ENCODE peak calls at places on chromosomes 3 and 15, in five cellular contexts. One of them, this sample, is unnamed.

GRCh38 chr15:39301589-39301999 is 279.3 kb upstream of the THBS1 start:
- DNase-seq in neuronal stem cell: no peak
- DNase-seq in trophoblast cell: no peak
- DNase-seq in H1: no peak
- DNase-seq in IMR-90: peak; percentile 77
- DNase-seq in this sample: peak; percentile 71

GRCh38 chr3:9500108-9501050 is 53.2 kb downstream of the LHFPL4 start:
- DNase-seq in H1: peak; percentile 63
- DNase-seq in trophoblast cell: peak; percentile 37
- DNase-seq in neuronal stem cell: peak; percentile 79
- DNase-seq in IMR-90: peak; percentile 54
- DNase-seq in this sample: peak; percentile 71

GRCh38 chr15:94125131-94125530 is 106.2 kb upstream of the MCTP2 start:
- DNase-seq in H1: no peak
- DNase-seq in IMR-90: peak; percentile 39
- DNase-seq in trophoblast cell: no peak
- DNase-seq in neuronal stem cell: no peak
- DNase-seq in this sample: no peak

GRCh38 chr3:55571913-55572312 is 84.8 kb upstream of the WNT5A start:
- DNase-seq in H1: peak; percentile 88
- DNase-seq in IMR-90: no peak
- DNase-seq in neuronal stem cell: peak; percentile 52
- DNase-seq in trophoblast cell: peak; percentile 93
- DNase-seq in this sample: peak; percentile 57

GRCh38 chr3:155807823-155808222 is 1.7 kb upstream of the C3orf33 start:
- DNase-seq in H1: no peak
- DNase-seq in trophoblast cell: no peak
- DNase-seq in neuronal stem cell: no peak
- DNase-seq in IMR-90: peak; percentile 11
- DNase-seq in this sample: no peak

GRCh38 chr3:27253831-27254230 is 115.4 kb downstream of the NEK10 start:
- DNase-seq in neuronal stem cell: peak; percentile 12
- DNase-seq in IMR-90: peak; percentile 21
- DNase-seq in H1: peak; percentile 17
- DNase-seq in trophoblast cell: no peak
- DNase-seq in this sample: peak; percentile 40

GRCh38 chr3:10945683-10946287 is 46.8 kb upstream of the SLC6A1 start:
- DNase-seq in IMR-90: peak; percentile 25
- DNase-seq in H1: peak; percentile 64
- DNase-seq in trophoblast cell: peak; percentile 58
- DNase-seq in neuronal stem cell: peak; percentile 84
- DNase-seq in this sample: peak; percentile 24

GRCh38 chr3:152865675-152866074 is 30.7 kb downstream of the P2RY1 start:
- DNase-seq in trophoblast cell: no peak
- DNase-seq in neuronal stem cell: no peak
- DNase-seq in H1: no peak
- DNase-seq in IMR-90: no peak
- DNase-seq in this sample: no peak

GRCh38 chr3:184874709-184875644 is 63.0 kb downstream of the VPS8 start:
- DNase-seq in neuronal stem cell: peak; percentile 21
- DNase-seq in trophoblast cell: peak; percentile 38
- DNase-seq in H1: no peak
- DNase-seq in IMR-90: peak; percentile 32
- DNase-seq in this sample: peak; percentile 31

GRCh38 chr3:183387797-183388196 is 40.6 kb downstream of the MCF2L2 start:
- DNase-seq in trophoblast cell: no peak
- DNase-seq in IMR-90: no peak
- DNase-seq in neuronal stem cell: no peak
- DNase-seq in H1: no peak
- DNase-seq in this sample: no peak

GRCh38 chr15:82312611-82313349 is 36.5 kb downstream of the GOLGA6L10 start:
- DNase-seq in trophoblast cell: no peak
- DNase-seq in neuronal stem cell: no peak
- DNase-seq in H1: no peak
- DNase-seq in IMR-90: peak; percentile 37
- DNase-seq in this sample: peak; percentile 80

GRCh38 chr15:28786521-28786920 is 61.9 kb downstream of the GOLGA6L7 start:
- DNase-seq in trophoblast cell: peak; percentile 2
- DNase-seq in IMR-90: no peak
- DNase-seq in neuronal stem cell: no peak
- DNase-seq in H1: no peak
- DNase-seq in this sample: no peak

GRCh38 chr3:39191103-39191502 is 1.3 kb downstream of the XIRP1 start:
- DNase-seq in trophoblast cell: no peak
- DNase-seq in H1: no peak
- DNase-seq in neuronal stem cell: no peak
- DNase-seq in IMR-90: no peak
- DNase-seq in this sample: no peak

GRCh38 chr15:50134524-50135024 is 15.5 kb upstream of the ATP8B4 start:
- DNase-seq in IMR-90: peak; percentile 89
- DNase-seq in neuronal stem cell: no peak
- DNase-seq in trophoblast cell: peak; percentile 55
- DNase-seq in H1: no peak
- DNase-seq in this sample: peak; percentile 92

GRCh38 chr15:62812515-62812835 is 230.1 kb upstream of the TPM1 start:
- DNase-seq in H1: no peak
- DNase-seq in trophoblast cell: no peak
- DNase-seq in neuronal stem cell: no peak
- DNase-seq in IMR-90: no peak
- DNase-seq in this sample: no peak

GRCh38 chr3:37291275-37291700 is 116.9 kb upstream of the LRRFIP2 start:
- DNase-seq in IMR-90: peak; percentile 88
- DNase-seq in H1: no peak
- DNase-seq in neuronal stem cell: no peak
- DNase-seq in trophoblast cell: no peak
- DNase-seq in this sample: peak; percentile 68

GRCh38 chr15:63277044-63277892 is at the start of gene APH1B:
- DNase-seq in IMR-90: peak; percentile 48
- DNase-seq in H1: peak; percentile 36
- DNase-seq in trophoblast cell: peak; percentile 51
- DNase-seq in neuronal stem cell: peak; percentile 63
- DNase-seq in this sample: peak; percentile 66

GRCh38 chr3:23213813-23214212 is 10.7 kb downstream of the UBE2E2 start:
- DNase-seq in H1: no peak
- DNase-seq in trophoblast cell: no peak
- DNase-seq in IMR-90: no peak
- DNase-seq in neuronal stem cell: no peak
- DNase-seq in this sample: no peak

GRCh38 chr3:96863129-96863740 is 48.8 kb downstream of the EPHA6 start:
- DNase-seq in H1: peak; percentile 9
- DNase-seq in neuronal stem cell: peak; percentile 41
- DNase-seq in trophoblast cell: peak; percentile 17
- DNase-seq in IMR-90: peak; percentile 2
- DNase-seq in this sample: peak; percentile 30

GRCh38 chr3:173501941-173502489 is 104.5 kb downstream of the NLGN1 start:
- DNase-seq in IMR-90: peak; percentile 4
- DNase-seq in trophoblast cell: no peak
- DNase-seq in neuronal stem cell: no peak
- DNase-seq in H1: no peak
- DNase-seq in this sample: peak; percentile 4

GRCh38 chr3:58526124-58526957 is 10.6 kb downstream of the ACOX2 start:
- DNase-seq in neuronal stem cell: no peak
- DNase-seq in IMR-90: peak; percentile 94
- DNase-seq in H1: peak; percentile 23
- DNase-seq in trophoblast cell: peak; percentile 62
- DNase-seq in this sample: peak; percentile 89

GRCh38 chr3:23493846-23494245 is 290.7 kb downstream of the UBE2E2 start:
- DNase-seq in neuronal stem cell: no peak
- DNase-seq in H1: no peak
- DNase-seq in IMR-90: no peak
- DNase-seq in trophoblast cell: no peak
- DNase-seq in this sample: no peak

GRCh38 chr3:134315286-134316106 is 58.8 kb downstream of the AMOTL2 start:
- DNase-seq in H1: no peak
- DNase-seq in neuronal stem cell: no peak
- DNase-seq in IMR-90: peak; percentile 82
- DNase-seq in trophoblast cell: no peak
- DNase-seq in this sample: peak; percentile 53

GRCh38 chr15:94270570-94270969 is 39.2 kb downstream of the MCTP2 start:
- DNase-seq in H1: no peak
- DNase-seq in neuronal stem cell: no peak
- DNase-seq in IMR-90: no peak
- DNase-seq in trophoblast cell: no peak
- DNase-seq in this sample: no peak

GRCh38 chr3:98994128-98994762 is 92.8 kb upstream of the DCBLD2 start:
- DNase-seq in H1: no peak
- DNase-seq in neuronal stem cell: peak; percentile 15
- DNase-seq in IMR-90: peak; percentile 81
- DNase-seq in trophoblast cell: no peak
- DNase-seq in this sample: peak; percentile 63

GRCh38 chr3:188956839-188957489 is 214.8 kb upstream of the TPRG1 start:
- DNase-seq in IMR-90: peak; percentile 78
- DNase-seq in neuronal stem cell: peak; percentile 41
- DNase-seq in trophoblast cell: no peak
- DNase-seq in H1: no peak
- DNase-seq in this sample: peak; percentile 75

GRCh38 chr15:82127581-82127980 is 81.8 kb upstream of the MEX3B start:
- DNase-seq in H1: no peak
- DNase-seq in trophoblast cell: no peak
- DNase-seq in neuronal stem cell: no peak
- DNase-seq in IMR-90: no peak
- DNase-seq in this sample: no peak

GRCh38 chr3:129277829-129278271 is 820 bp upstream of the HMCES start:
- DNase-seq in H1: no peak
- DNase-seq in IMR-90: peak; percentile 19
- DNase-seq in trophoblast cell: no peak
- DNase-seq in neuronal stem cell: no peak
- DNase-seq in this sample: peak; percentile 42

GRCh38 chr3:151445283-151446001 is 15.4 kb downstream of the IGSF10 start:
- DNase-seq in trophoblast cell: no peak
- DNase-seq in H1: no peak
- DNase-seq in neuronal stem cell: no peak
- DNase-seq in IMR-90: peak; percentile 61
- DNase-seq in this sample: peak; percentile 43

GRCh38 chr3:119360046-119360445 is 65.9 kb downstream of the ARHGAP31 start:
- DNase-seq in trophoblast cell: no peak
- DNase-seq in IMR-90: no peak
- DNase-seq in neuronal stem cell: no peak
- DNase-seq in H1: no peak
- DNase-seq in this sample: no peak

GRCh38 chr3:119357190-119357589 is 63.0 kb downstream of the ARHGAP31 start:
- DNase-seq in trophoblast cell: peak; percentile 69
- DNase-seq in IMR-90: no peak
- DNase-seq in neuronal stem cell: no peak
- DNase-seq in H1: no peak
- DNase-seq in this sample: no peak

GRCh38 chr3:119360736-119361462 is 66.7 kb downstream of the ARHGAP31 start:
- DNase-seq in trophoblast cell: peak; percentile 87
- DNase-seq in neuronal stem cell: no peak
- DNase-seq in H1: no peak
- DNase-seq in IMR-90: no peak
- DNase-seq in this sample: no peak

GRCh38 chr3:119362010-119362409 is 67.8 kb downstream of the ARHGAP31 start:
- DNase-seq in H1: no peak
- DNase-seq in trophoblast cell: no peak
- DNase-seq in IMR-90: no peak
- DNase-seq in neuronal stem cell: no peak
- DNase-seq in this sample: no peak

GRCh38 chr3:119359476-119359998 is 65.4 kb downstream of the ARHGAP31 start:
- DNase-seq in neuronal stem cell: no peak
- DNase-seq in trophoblast cell: no peak
- DNase-seq in H1: no peak
- DNase-seq in IMR-90: no peak
- DNase-seq in this sample: no peak
- H3K4me3 ChIP-seq in neuronal stem cell: no peak overlapping the region
- H3K4me3 ChIP-seq in trophoblast cell: no peak overlapping the region
- H3K4me3 ChIP-seq in H1: no peak overlapping the region
- H3K4me3 ChIP-seq in IMR-90: no peak overlapping the region
- H3K4me3 ChIP-seq in this sample: no peak overlapping the region

DNA sequence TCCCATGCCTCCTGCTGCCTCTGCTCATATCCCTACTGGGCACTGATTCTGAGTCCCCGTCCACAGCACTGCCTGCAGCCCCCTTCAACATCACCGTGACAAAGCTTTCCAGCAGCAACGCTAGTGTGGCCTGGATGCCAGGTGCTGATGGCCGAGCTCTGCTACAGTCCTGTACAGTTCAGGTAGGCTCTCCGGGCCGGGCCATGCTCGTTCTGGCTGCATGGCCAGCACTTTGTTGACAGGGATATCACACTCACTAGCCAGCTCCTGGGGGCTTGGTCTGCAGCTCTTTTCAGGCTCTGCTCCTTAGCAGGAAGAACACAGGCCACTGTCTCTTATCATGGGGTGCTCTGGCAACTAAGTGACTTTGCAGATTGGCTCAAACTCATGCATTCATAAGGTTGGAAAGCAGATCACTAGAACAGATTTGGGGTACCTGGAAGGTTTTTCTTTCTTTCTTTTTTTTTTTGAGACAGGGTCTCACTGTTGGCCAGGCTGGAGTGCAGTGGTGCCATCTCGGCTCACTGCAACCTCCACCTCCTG is 6.0 kb downstream of the TYRO3 start:
- DNase-seq in IMR-90: no peak
- DNase-seq in H1: no peak
- DNase-seq in trophoblast cell: no peak
- DNase-seq in neuronal stem cell: no peak
- DNase-seq in this sample: no peak
- H4K91ac ChIP-seq in IMR-90: no peak overlapping the region
- H4K91ac ChIP-seq in H1: peak overlapping the region; percentile 91
- H4K91ac ChIP-seq in trophoblast cell: peak overlapping the region; percentile 12
- H4K91ac ChIP-seq in neuronal stem cell: peak overlapping the region; percentile 95
- H4K91ac ChIP-seq in this sample: peak overlapping the region; percentile 77

DNA sequence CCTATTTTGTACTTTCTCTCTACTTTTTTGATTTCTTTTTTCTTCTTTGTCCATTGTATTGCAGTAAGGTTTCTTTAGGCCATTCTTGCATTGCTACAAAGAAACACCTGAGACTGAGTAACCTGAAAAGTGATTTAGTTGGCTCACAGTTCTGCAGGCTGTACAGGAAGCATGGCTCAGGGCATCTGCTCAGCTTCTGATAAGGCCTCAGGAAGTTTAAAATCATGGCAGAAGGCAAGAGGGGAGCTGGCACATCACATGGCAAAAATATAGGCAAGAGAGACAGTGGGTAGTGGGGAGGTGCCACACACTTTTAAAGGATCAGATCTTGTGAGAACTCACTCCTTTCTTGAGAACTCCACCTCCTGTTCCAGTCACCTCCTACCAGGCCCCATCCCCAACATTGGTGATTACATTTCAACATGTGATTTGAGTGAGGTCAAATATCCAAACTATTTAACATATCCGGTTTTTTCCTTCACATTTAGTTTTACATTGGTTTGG is 29.1 kb upstream of the SKOR1 start:
- DNase-seq in H1: no peak
- DNase-seq in neuronal stem cell: no peak
- DNase-seq in trophoblast cell: no peak
- DNase-seq in IMR-90: no peak
- DNase-seq in this sample: no peak
- H3K4me3 ChIP-seq in H1: no peak overlapping the region
- H3K4me3 ChIP-seq in neuronal stem cell: no peak overlapping the region
- H3K4me3 ChIP-seq in trophoblast cell: no peak overlapping the region
- H3K4me3 ChIP-seq in IMR-90: no peak overlapping the region
- H3K4me3 ChIP-seq in this sample: no peak overlapping the region

DNA sequence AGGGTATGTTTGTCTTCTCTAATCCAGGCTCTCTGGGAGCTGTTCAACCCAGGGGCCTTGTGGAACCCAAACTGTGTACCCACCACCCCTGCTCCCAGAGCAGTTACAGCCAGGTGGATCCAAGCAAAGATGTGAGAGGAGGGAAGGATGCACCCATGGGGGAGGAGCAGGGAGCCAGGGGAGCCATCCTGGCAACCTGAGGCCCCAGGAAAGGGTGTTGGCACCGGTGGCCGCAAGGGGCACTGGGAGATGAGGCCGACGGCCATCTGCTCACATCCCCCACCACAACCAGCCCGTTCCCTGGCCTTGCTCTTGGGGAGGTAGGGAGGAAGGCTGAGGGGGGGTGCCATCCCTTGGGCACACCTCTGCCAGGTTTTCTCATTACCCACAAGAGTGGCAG is 43.2 kb downstream of the CMTM6 start:
- DNase-seq in neuronal stem cell: no peak
- DNase-seq in H1: no peak
- DNase-seq in trophoblast cell: no peak
- DNase-seq in IMR-90: no peak
- DNase-seq in this sample: no peak
- H4K91ac ChIP-seq in neuronal stem cell: no peak overlapping the region
- H4K91ac ChIP-seq in H1: peak overlapping the region; percentile 63
- H4K91ac ChIP-seq in trophoblast cell: no peak overlapping the region
- H4K91ac ChIP-seq in IMR-90: no peak overlapping the region
- H4K91ac ChIP-seq in this sample: no peak overlapping the region